ENCODE peak calls at places on chromosome 10, in eight cellular contexts. L is heart left ventricle, J is HepG2, K is IMR-90, Z is pancreas, F is left ventricle myocardium inferior, S is MM.1S, Q is suprapubic skin. B is an unnamed sample. For H3K4me1, the result is how much of the 10 kb centered on the place peaks cover.

GRCh38 chr10:3805227-3805790 is 20.3 kb upstream of the KLF6 start:
- DNase-seq in L (no peak), J (no peak), K (peak), Z (no peak), F (no peak), S (peak), Q (no peak), B (peak)

GRCh38 chr10:95408931-95409873 is 118.4 kb upstream of the PDLIM1 start:
- DNase-seq in L (no peak), J (no peak), K (no peak), Z (no peak), F (no peak), S (no peak), Q (no peak), B (no peak)

GRCh38 chr10:132575320-132576201 is 38.0 kb downstream of the INPP5A start:
- DNase-seq in L (no peak), J (no peak), K (peak), Z (peak), F (no peak), S (no peak), Q (no peak), B (peak)

GRCh38 chr10:114874827-114875541 is 53.4 kb downstream of the FHIP2A start:
- DNase-seq in L (peak), J (peak), K (peak), Z (no peak), F (no peak), S (no peak), Q (no peak), B (peak)

GRCh38 chr10:36578306-36578705 is 547.1 kb upstream of the ANKRD30A start:
- DNase-seq in L (no peak), J (no peak), K (peak), Z (no peak), F (no peak), S (no peak), Q (no peak), B (no peak)

GRCh38 chr10:11678074-11678793 is 63.9 kb upstream of the ECHDC3 start:
- DNase-seq in L (no peak), J (peak), K (no peak), Z (no peak), F (no peak), S (peak), Q (no peak), B (no peak)

GRCh38 chr10:71435571-71436267 is 39.0 kb downstream of the CDH23 start:
- DNase-seq in L (peak), J (no peak), K (no peak), Z (no peak), F (peak), S (no peak), Q (peak), B (peak)

GRCh38 chr10:110475722-110476515 is 21.8 kb upstream of the DUSP5 start:
- DNase-seq in L (no peak), J (no peak), K (no peak), Z (no peak), F (no peak), S (no peak), Q (no peak), B (peak)

GRCh38 chr10:119663866-119664698 is 12.9 kb downstream of the BAG3 start:
- DNase-seq in L (no peak), J (no peak), K (no peak), Z (no peak), F (no peak), S (peak), Q (no peak), B (no peak)

GRCh38 chr10:83908987-83909386 is 230.3 kb upstream of the GHITM start:
- DNase-seq in L (no peak), J (no peak), K (no peak), Z (no peak), F (no peak), S (no peak), Q (no peak), B (no peak)

GRCh38 chr10:99536400-99537254 is 3.9 kb downstream of the NKX2-3 start:
- DNase-seq in L (no peak), J (peak), K (no peak), Z (no peak), F (no peak), S (no peak), Q (no peak), B (no peak)

GRCh38 chr10:1939016-1939415 is 201.7 kb upstream of the ADARB2 start:
- DNase-seq in L (no peak), J (no peak), K (no peak), Z (no peak), F (no peak), S (no peak), Q (no peak), B (no peak)

GRCh38 chr10:90779573-90779972 is 78.3 kb downstream of the HTR7 start:
- DNase-seq in L (no peak), J (peak), K (peak), Z (no peak), F (no peak), S (no peak), Q (no peak), B (no peak)

GRCh38 chr10:78974409-78975317 is 94.1 kb upstream of the ZMIZ1 start:
- DNase-seq in L (peak), J (peak), K (peak), Z (no peak), F (peak), S (peak), Q (peak), B (peak)

GRCh38 chr10:27741173-27742091 is 4.2 kb downstream of the MKX start:
- DNase-seq in L (no peak), J (no peak), K (no peak), Z (no peak), F (peak), S (no peak), Q (no peak), B (peak)

GRCh38 chr10:124874-125273 is 10.4 kb upstream of the ZMYND11 start:
- DNase-seq in L (no peak), J (no peak), K (no peak), Z (no peak), F (no peak), S (no peak), Q (no peak), B (no peak)

GRCh38 chr10:117217196-117217761 is 20.0 kb downstream of the KCNK18 start:
- DNase-seq in L (no peak), J (no peak), K (no peak), Z (peak), F (no peak), S (peak), Q (no peak), B (no peak)
- H3K4me1 ChIP-seq in L (under half), J (under half), K (under half), Z (under half), F (under half), S (under half), Q (under half), B (under half)

GRCh38 chr10:97319671-97320479 is 804 bp downstream of the FRAT1 start:
- DNase-seq in L (peak), J (peak), K (no peak), Z (peak), F (peak), S (peak), Q (no peak), B (no peak)
- TF ChIP-seq CTCF in L (no peak), J (peak), K (no peak), Z (no peak), F (peak), S (peak), Q (no peak), B (no peak)

GRCh38 chr10:35352097-35352496 is 15.8 kb downstream of the CCNY start:
- DNase-seq in L (no peak), J (no peak), K (no peak), Z (no peak), F (no peak), S (no peak), Q (no peak), B (no peak)

GRCh38 chr10:35352508-35352907 is 16.2 kb downstream of the CCNY start:
- DNase-seq in L (no peak), J (no peak), K (no peak), Z (no peak), F (no peak), S (no peak), Q (no peak), B (no peak)

GRCh38 chr10:35351021-35351420 is 14.7 kb downstream of the CCNY start:
- DNase-seq in L (no peak), J (no peak), K (peak), Z (no peak), F (no peak), S (no peak), Q (no peak), B (no peak)

GRCh38 chr10:35353805-35354204 is 17.5 kb downstream of the CCNY start:
- DNase-seq in L (no peak), J (no peak), K (no peak), Z (no peak), F (no peak), S (no peak), Q (no peak), B (no peak)

GRCh38 chr10:35353399-35353798 is 17.1 kb downstream of the CCNY start:
- DNase-seq in L (no peak), J (no peak), K (no peak), Z (no peak), F (no peak), S (no peak), Q (no peak), B (no peak)
- H3K4me1 ChIP-seq in L (half or more), J (half or more), K (under half), Z (under half), F (half or more), S (under half), Q (under half), B (under half)

GRCh38 chr10:124736491-124737136 is 7.6 kb downstream of the FAM53B start:
- DNase-seq in L (peak), J (peak), K (peak), Z (peak), F (peak), S (no peak), Q (no peak), B (no peak)

GRCh38 chr10:124737221-124737620 is 7.0 kb downstream of the FAM53B start:
- DNase-seq in L (peak), J (no peak), K (no peak), Z (no peak), F (no peak), S (no peak), Q (no peak), B (no peak)

GRCh38 chr10:124734311-124735166 is 9.6 kb downstream of the FAM53B start:
- DNase-seq in L (peak), J (no peak), K (no peak), Z (no peak), F (no peak), S (peak), Q (no peak), B (no peak)

GRCh38 chr10:124733566-124734245 is 10.5 kb downstream of the FAM53B start:
- DNase-seq in L (peak), J (no peak), K (no peak), Z (no peak), F (no peak), S (peak), Q (no peak), B (no peak)

GRCh38 chr10:124735491-124736286 is 8.5 kb downstream of the FAM53B start:
- DNase-seq in L (peak), J (no peak), K (no peak), Z (no peak), F (no peak), S (no peak), Q (no peak), B (no peak)
- TF ChIP-seq CTCF in L (no peak), J (no peak), K (no peak), Z (no peak), F (no peak), S (no peak), Q (no peak), B (no peak)

GRCh38 chr10:124987788-124988187 is 45.9 kb downstream of the ZRANB1 start:
- DNase-seq in L (no peak), J (no peak), K (no peak), Z (no peak), F (no peak), S (no peak), Q (no peak), B (no peak)
- H3K4me1 ChIP-seq in L (under half), J (under half), K (under half), Z (under half), F (under half), S (under half), Q (under half), B (under half)

DNA sequence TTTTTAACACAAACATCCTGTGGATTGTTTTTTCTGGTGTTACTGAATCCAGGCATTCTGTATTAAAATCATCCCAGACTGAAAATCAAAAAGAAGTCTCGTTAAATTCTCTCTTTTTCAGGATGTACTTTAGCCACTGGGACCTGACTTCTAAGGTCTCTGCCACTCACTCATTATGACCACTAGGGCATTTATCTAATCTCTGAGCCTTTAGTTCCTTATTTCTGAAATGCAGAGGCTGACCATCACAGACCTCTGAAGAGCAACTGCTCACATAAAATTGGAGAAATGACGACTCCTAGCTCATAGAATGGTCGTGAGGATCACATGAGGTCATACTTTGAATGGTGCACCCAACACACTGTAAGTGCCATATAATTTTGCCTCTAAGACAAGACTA is 63.2 kb downstream of the KCNMA1 start:
- DNase-seq in L (no peak), J (no peak), K (no peak), Z (no peak), F (no peak), S (no peak), Q (no peak), B (no peak)
- TF ChIP-seq CTCF in L (no peak), J (no peak), K (no peak), Z (no peak), F (no peak), S (peak), Q (no peak), B (no peak)